ENCODE peak calls at places on chromosome 14, in seven cellular contexts. F is K562, U is breast epithelium, E is upper lobe of left lung, C is SK-N-SH, L is GM12892, W is transverse colon. T is an unnamed sample.

GRCh38 chr14:25121342-25122129 is 71.6 kb upstream of the STXBP6 start:
- DNase-seq in C (no peak), U (no peak), L (no peak), E (no peak), F (peak; percentile 7), W (no peak), T (no peak)

GRCh38 chr14:101197595-101198397 is 294.3 kb upstream of the RTL1 start:
- DNase-seq in E (no peak), W (no peak), L (no peak), F (no peak), U (no peak), C (peak; percentile 15), T (no peak)

GRCh38 chr14:92982941-92983340 is 60.0 kb downstream of the CHGA start:
- DNase-seq in W (no peak), E (no peak), F (no peak), C (no peak), U (no peak), L (no peak), T (no peak)

GRCh38 chr14:90396342-90397339 is at the start of gene CALM1:
- DNase-seq in C (peak; percentile 97), U (peak; percentile 86), F (peak; percentile 92), W (peak; percentile 97), L (peak; percentile 87), E (peak; percentile 98), T (peak; percentile 80)

GRCh38 chr14:34204774-34205173 is 253.9 kb upstream of the EGLN3 start:
- DNase-seq in E (no peak), F (no peak), U (no peak), W (no peak), L (no peak), C (no peak), T (no peak)

GRCh38 chr14:103099081-103099732 is 4.7 kb downstream of the EXOC3L4 start:
- DNase-seq in U (no peak), F (peak; percentile 88), L (no peak), C (no peak), E (peak; percentile 59), W (no peak), T (no peak)

GRCh38 chr14:67187210-67187609 is 2.0 kb upstream of the GARIN2 start:
- DNase-seq in C (no peak), U (no peak), W (no peak), E (no peak), F (peak; percentile 9), L (no peak), T (no peak)

GRCh38 chr14:71289536-71289935 is 382.3 kb downstream of the PCNX1 start:
- DNase-seq in C (no peak), E (no peak), L (no peak), F (no peak), W (peak; percentile 54), U (no peak), T (no peak)

GRCh38 chr14:105470812-105471771 is 3.5 kb upstream of the CRIP2 start:
- DNase-seq in F (no peak), C (peak; percentile 83), U (no peak), E (peak; percentile 84), L (no peak), W (no peak), T (no peak)

GRCh38 chr14:29926701-29927595 is 699 bp downstream of the PRKD1 start:
- DNase-seq in F (no peak), W (peak; percentile 45), C (peak; percentile 73), L (peak; percentile 7), E (peak; percentile 92), U (no peak), T (no peak)

GRCh38 chr14:35352274-35353233 is 52.0 kb downstream of the NFKBIA start:
- DNase-seq in U (no peak), W (no peak), L (no peak), E (peak; percentile 44), C (no peak), F (no peak), T (no peak)

GRCh38 chr14:24816929-24817637 is 183.1 kb upstream of the GZMB start:
- DNase-seq in W (peak; percentile 73), E (no peak), C (no peak), F (no peak), U (no peak), L (no peak), T (no peak)

GRCh38 chr14:37580146-37580545 is 14.9 kb downstream of the FOXA1 start:
- DNase-seq in C (no peak), U (no peak), F (no peak), W (no peak), E (no peak), L (no peak), T (no peak)

GRCh38 chr14:88554458-88555286 is at the start of gene PTPN21:
- DNase-seq in W (peak; percentile 84), C (peak; percentile 94), E (peak; percentile 95), L (peak; percentile 37), F (peak; percentile 76), U (peak; percentile 60), T (no peak)

GRCh38 chr14:92397140-92397815 is 74.3 kb downstream of the SLC24A4 start:
- DNase-seq in L (no peak), C (no peak), E (no peak), W (no peak), U (no peak), F (no peak), T (no peak)

GRCh38 chr14:39102969-39103957 is at the start of gene SEC23A:
- DNase-seq in F (peak; percentile 75), C (peak; percentile 87), U (peak; percentile 85), W (peak; percentile 94), E (peak; percentile 96), L (peak; percentile 79), T (no peak)
- TF ChIP-seq POLR2AphosphoS5 in F (peak; percentile 43), C (peak; percentile 51), U (peak; percentile 90), W (peak; percentile 94), E (peak; percentile 91), L (peak; percentile 77), T (peak; percentile 86)

GRCh38 chr14:64880382-64881121 is 845 bp upstream of the SPTB start:
- DNase-seq in L (peak; percentile 54), F (peak; percentile 84), U (no peak), C (peak; percentile 89), E (peak; percentile 90), W (peak; percentile 43), T (no peak)
- TF ChIP-seq POLR2AphosphoS5 in L (no peak), F (peak; percentile 61), U (no peak), C (no peak), E (no peak), W (no peak), T (no peak)

GRCh38 chr14:99619873-99620834 is 16.1 kb upstream of the CCDC85C start:
- DNase-seq in F (no peak), E (no peak), U (no peak), L (no peak), C (no peak), W (no peak), T (no peak)
- TF ChIP-seq POLR2AphosphoS5 in F (no peak), E (peak; percentile 90), U (peak; percentile 73), L (no peak), C (peak; percentile 14), W (no peak), T (no peak)

DNA sequence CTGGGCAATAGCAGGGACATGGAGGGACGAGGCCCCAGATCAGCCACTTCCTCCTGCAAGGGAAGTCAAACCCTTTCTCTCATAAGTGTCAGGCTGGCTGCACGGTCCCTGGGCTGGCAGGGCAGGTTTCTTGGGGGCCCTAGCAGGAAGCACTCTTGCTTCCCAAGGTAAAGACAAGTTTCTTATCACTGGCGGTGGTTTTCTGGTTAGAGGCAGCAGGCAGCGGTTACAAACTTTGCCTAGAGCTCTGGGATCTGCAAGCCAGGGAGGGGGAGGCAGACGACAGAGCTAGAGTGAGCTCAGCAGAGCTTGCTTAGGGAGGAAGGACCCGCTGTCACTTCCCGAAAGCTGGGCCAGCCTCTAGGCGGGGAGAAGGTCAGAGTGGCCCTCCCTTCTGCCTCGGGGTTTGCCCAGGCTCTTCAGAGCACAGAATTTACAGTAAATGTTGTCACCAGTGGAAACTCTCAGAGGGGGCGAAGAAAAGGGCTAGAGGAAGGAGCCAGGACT is 20.4 kb downstream of the BATF start:
- DNase-seq in L (peak; percentile 68), F (peak; percentile 59), E (peak; percentile 29), C (no peak), U (peak; percentile 57), W (peak; percentile 64), T (no peak)
- TF ChIP-seq POLR2AphosphoS5 in L (peak; percentile 5), F (no peak), E (peak; percentile 69), C (no peak), U (no peak), W (no peak), T (no peak)

GRCh38 chr14:96268426-96269358 is 12.7 kb downstream of the BDKRB1 start:
- DNase-seq in U (no peak), F (no peak), L (no peak), W (peak; percentile 58), E (no peak), C (no peak), T (no peak)
- TF ChIP-seq POLR2AphosphoS5 in U (peak; percentile 41), F (no peak), L (no peak), W (peak; percentile 39), E (no peak), C (peak; percentile 67), T (no peak)

DNA sequence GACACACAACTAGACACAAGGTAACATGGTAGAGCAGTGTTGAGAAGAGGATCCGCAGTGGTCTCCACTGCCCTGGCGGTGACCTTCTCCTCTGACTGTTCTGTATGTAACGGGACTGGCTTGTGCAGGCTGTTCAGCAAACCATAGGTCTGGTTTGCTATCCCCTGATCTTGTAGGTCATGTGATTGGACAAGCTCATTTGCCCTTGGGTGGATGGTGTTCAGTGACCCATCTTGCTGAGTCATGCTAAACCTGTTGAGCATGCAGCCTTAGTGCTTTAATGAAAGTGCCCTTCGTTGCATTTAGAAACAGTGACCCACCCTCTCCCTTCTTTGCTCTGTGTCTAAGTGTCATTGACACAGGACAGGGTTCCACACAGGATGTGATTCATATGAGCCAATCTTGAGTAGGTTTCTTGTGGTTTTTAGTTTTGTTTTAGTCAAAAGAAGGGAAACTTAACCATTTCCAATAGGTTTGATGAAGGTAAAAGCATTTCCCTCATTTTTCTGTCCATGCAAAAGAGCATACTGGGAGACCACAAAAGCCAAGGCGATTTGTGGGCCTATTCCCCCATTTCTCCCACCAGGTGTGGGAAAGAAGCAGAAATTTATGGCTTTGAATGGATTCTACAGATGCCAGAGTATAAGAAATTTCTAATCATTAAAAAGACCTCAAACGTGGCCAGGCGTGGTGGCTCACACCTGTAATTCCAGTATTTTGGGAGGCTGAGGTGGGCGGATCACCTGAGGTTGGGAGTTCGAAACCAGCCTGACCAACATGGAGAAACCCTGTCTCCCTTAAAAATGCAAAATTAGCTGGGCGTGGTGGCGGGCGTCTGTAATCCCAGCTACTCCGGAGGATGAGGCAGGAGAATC is 32.6 kb upstream of the HIF1A start:
- DNase-seq in L (peak; percentile 32), U (no peak), C (peak; percentile 19), W (peak; percentile 41), F (peak; percentile 54), E (no peak), T (no peak)
- TF ChIP-seq POLR2AphosphoS5 in L (peak; percentile 59), U (no peak), C (no peak), W (no peak), F (no peak), E (peak; percentile 36), T (no peak)

GRCh38 chr14:87497301-87497700 is 495.7 kb downstream of the GALC start:
- DNase-seq in F (no peak), U (no peak), L (no peak), E (no peak), W (no peak), C (no peak), T (no peak)
- TF ChIP-seq POLR2AphosphoS5 in F (no peak), U (no peak), L (no peak), E (no peak), W (no peak), C (no peak), T (no peak)